ENCODE peak calls at places on chromosomes 3 and 15, in six cellular contexts. Z is endodermal cell, T is GM23248, I is mammary epithelial cell, F is IMR-90, N is neuronal stem cell. L is an unnamed sample.

GRCh38 chr3:186307594-186307993 is 54.4 kb downstream of the DGKG start:
- DNase-seq in Z (no peak), T (peak), I (no peak), F (peak), N (peak), L (peak)

GRCh38 chr15:77897896-77898406 is 179.6 kb downstream of the TBC1D2B start:
- DNase-seq in Z (no peak), T (no peak), I (no peak), F (no peak), N (no peak), L (no peak)

GRCh38 chr3:60912876-60913275 is 338.4 kb downstream of the FHIT start:
- DNase-seq in Z (no peak), T (no peak), I (peak), F (no peak), N (no peak), L (no peak)

GRCh38 chr15:92924216-92924615 is 24.1 kb downstream of the CHD2 start:
- DNase-seq in Z (no peak), T (no peak), I (no peak), F (no peak), N (no peak), L (no peak)

GRCh38 chr3:155232605-155233004 is 60.9 kb downstream of the STRIT1 start:
- DNase-seq in Z (no peak), T (peak), I (peak), F (peak), N (no peak), L (peak)

GRCh38 chr3:111874177-111874820 is 15.2 kb downstream of the PHLDB2 start:
- DNase-seq in Z (no peak), T (peak), I (peak), F (peak), N (no peak), L (peak)

GRCh38 chr3:50418845-50419244 is 59.5 kb upstream of the TMEM115 start:
- DNase-seq in Z (no peak), T (peak), I (no peak), F (peak), N (no peak), L (no peak)

GRCh38 chr3:109178701-109179100 is 42.2 kb downstream of the C3orf85 start:
- DNase-seq in Z (no peak), T (no peak), I (no peak), F (no peak), N (no peak), L (no peak)

GRCh38 chr15:52523646-52524045 is 5.0 kb downstream of the MYO5A start:
- DNase-seq in Z (no peak), T (peak), I (no peak), F (no peak), N (no peak), L (no peak)
- H3K9ac ChIP-seq in Z (no peak), T (peak), I (no peak), F (no peak), N (no peak), L (peak)

DNA sequence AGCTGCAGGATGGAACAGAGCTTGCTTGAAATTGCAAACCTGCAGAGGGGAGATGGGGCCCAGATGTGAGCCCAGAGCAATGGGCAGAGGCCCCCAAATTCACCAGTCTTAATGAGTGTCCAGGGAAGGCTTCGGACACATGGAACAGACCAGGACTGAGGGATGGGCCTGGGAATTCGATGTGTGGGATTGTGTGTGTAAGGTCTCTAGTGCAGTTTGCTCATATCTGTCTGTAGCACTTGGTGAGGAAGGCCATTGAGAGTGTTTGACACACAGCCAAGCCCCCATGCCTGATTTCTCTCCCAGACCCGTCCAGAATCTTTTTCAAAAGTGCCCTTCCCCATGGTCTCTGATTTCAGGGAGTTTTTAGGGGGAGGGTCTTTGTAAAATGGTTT is 17.2 kb downstream of the TEX264 start:
- DNase-seq in Z (no peak), T (no peak), I (no peak), F (no peak), N (no peak), L (no peak)
- H3K9ac ChIP-seq in Z (no peak), T (no peak), I (no peak), F (no peak), N (no peak), L (no peak)

DNA sequence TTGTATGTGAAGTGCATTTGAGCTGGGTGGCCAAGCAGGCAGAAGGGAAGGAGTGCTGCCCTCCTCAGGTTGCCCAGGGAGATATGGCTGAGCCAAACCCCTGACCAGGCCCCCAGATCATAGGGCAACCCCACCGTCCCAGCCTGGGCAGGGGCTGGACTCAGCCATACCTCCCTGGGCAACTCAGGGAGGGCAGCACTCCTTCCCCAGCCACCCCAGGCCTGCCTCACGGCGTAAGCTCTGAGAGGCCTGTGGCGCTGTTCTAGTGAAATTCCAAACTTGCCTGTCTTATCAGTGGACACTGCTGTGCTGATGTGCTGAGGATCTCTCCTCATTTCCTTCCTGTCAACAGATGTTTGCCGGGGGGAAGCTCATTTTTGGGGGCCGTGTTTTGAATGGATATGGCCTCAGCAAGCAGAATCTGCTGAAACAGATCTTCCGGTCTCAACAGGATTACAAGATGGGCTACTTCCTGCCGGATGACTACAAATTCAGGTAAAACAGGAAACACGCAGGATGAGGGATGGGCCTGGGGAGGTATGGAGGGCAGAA is 57.6 kb upstream of the FGD5 start:
- DNase-seq in Z (peak), T (no peak), I (no peak), F (no peak), N (no peak), L (no peak)
- H3K9ac ChIP-seq in Z (no peak), T (no peak), I (no peak), F (no peak), N (peak), L (no peak)

GRCh38 chr3:123229145-123229544 is 27.4 kb downstream of the SEC22A start:
- DNase-seq in Z (no peak), T (peak), I (peak), F (peak), N (no peak), L (peak)

GRCh38 chr3:123226549-123226948 is 24.8 kb downstream of the SEC22A start:
- DNase-seq in Z (no peak), T (no peak), I (no peak), F (no peak), N (no peak), L (no peak)

GRCh38 chr3:123225557-123225956 is 23.8 kb downstream of the SEC22A start:
- DNase-seq in Z (no peak), T (no peak), I (no peak), F (no peak), N (no peak), L (no peak)
- H3K9ac ChIP-seq in Z (no peak), T (no peak), I (no peak), F (no peak), N (no peak), L (no peak)

L was measured in mesenchymal stem cell.